ENCODE peak calls at places on chromosomes 12 and 14, in five cellular contexts. One of them, this sample, is unnamed.

GRCh38 chr12:127583041-127583440 is 683.9 kb upstream of the TMEM132C start:
- DNase-seq in iPS DF 6.9: no peak
- DNase-seq in OCI-LY7: no peak
- DNase-seq in H9: no peak
- DNase-seq in esophagus muscularis mucosa: no peak
- DNase-seq in this sample: no peak

GRCh38 chr12:32454866-32455265 is 55.5 kb downstream of the FGD4 start:
- DNase-seq in iPS DF 6.9: peak; percentile 70
- DNase-seq in OCI-LY7: no peak
- DNase-seq in H9: peak; percentile 58
- DNase-seq in esophagus muscularis mucosa: no peak
- DNase-seq in this sample: no peak

GRCh38 chr12:121124402-121125109 is 8.1 kb upstream of the P2RX7 start:
- DNase-seq in iPS DF 6.9: no peak
- DNase-seq in OCI-LY7: no peak
- DNase-seq in H9: no peak
- DNase-seq in esophagus muscularis mucosa: no peak
- DNase-seq in this sample: no peak

GRCh38 chr12:127538325-127538724 is 728.6 kb upstream of the TMEM132C start:
- DNase-seq in iPS DF 6.9: no peak
- DNase-seq in OCI-LY7: no peak
- DNase-seq in H9: peak; percentile 43
- DNase-seq in esophagus muscularis mucosa: no peak
- DNase-seq in this sample: no peak

GRCh38 chr14:104685216-104685997 is 4.0 kb upstream of the INF2 start:
- DNase-seq in iPS DF 6.9: no peak
- DNase-seq in OCI-LY7: peak; percentile 47
- DNase-seq in H9: no peak
- DNase-seq in esophagus muscularis mucosa: no peak
- DNase-seq in this sample: no peak

GRCh38 chr12:5166976-5167375 is 123.3 kb downstream of the KCNA5 start:
- DNase-seq in iPS DF 6.9: no peak
- DNase-seq in OCI-LY7: no peak
- DNase-seq in H9: no peak
- DNase-seq in esophagus muscularis mucosa: no peak
- DNase-seq in this sample: no peak

GRCh38 chr12:104567832-104568490 is 111.2 kb downstream of the CHST11 start:
- DNase-seq in iPS DF 6.9: no peak
- DNase-seq in OCI-LY7: no peak
- DNase-seq in H9: no peak
- DNase-seq in esophagus muscularis mucosa: no peak
- DNase-seq in this sample: peak; percentile 4

GRCh38 chr12:6758511-6758910 is 5.6 kb upstream of the MLF2 start:
- DNase-seq in iPS DF 6.9: no peak
- DNase-seq in OCI-LY7: peak; percentile 42
- DNase-seq in H9: no peak
- DNase-seq in esophagus muscularis mucosa: no peak
- DNase-seq in this sample: no peak

GRCh38 chr14:101122114-101122854 is 218.8 kb upstream of the RTL1 start:
- DNase-seq in iPS DF 6.9: no peak
- DNase-seq in OCI-LY7: no peak
- DNase-seq in H9: no peak
- DNase-seq in esophagus muscularis mucosa: no peak
- DNase-seq in this sample: no peak

GRCh38 chr12:113233967-113234366 is 12.7 kb downstream of the TPCN1 start:
- DNase-seq in iPS DF 6.9: no peak
- DNase-seq in OCI-LY7: no peak
- DNase-seq in H9: no peak
- DNase-seq in esophagus muscularis mucosa: no peak
- DNase-seq in this sample: no peak